ENCODE peak calls at places on chromosomes 4 and X, in eight cellular contexts. J, Y, D, X, B, L, O and A are unnamed samples.

GRCh38 chrX:56978172-56978571 is 17.2 kb downstream of the SPIN3 start:
- DNase-seq in L (no peak), X (peak), O (peak), B (no peak), D (peak), J (peak), Y (peak), A (no peak)

GRCh38 chr4:164488114-164488513 is 265.8 kb upstream of the SMIM31 start:
- DNase-seq in D (no peak), X (no peak), Y (no peak), J (no peak), O (no peak), B (no peak), L (no peak), A (no peak)

GRCh38 chr4:1713003-1713397 is 881 bp upstream of the SLBP start:
- DNase-seq in J (no peak), B (no peak), L (no peak), O (peak), D (no peak), X (no peak), Y (no peak), A (no peak)

GRCh38 chr4:143713556-143714289 is 13.2 kb upstream of the FREM3 start:
- DNase-seq in D (peak), L (no peak), O (no peak), B (no peak), J (no peak), Y (no peak), X (no peak), A (no peak)

GRCh38 chr4:185039508-185040273 is 21.4 kb downstream of the HELT start:
- DNase-seq in Y (peak), B (no peak), O (peak), D (peak), J (peak), L (peak), X (peak), A (no peak)

GRCh38 chrX:19840899-19841648 is 46.3 kb downstream of the SH3KBP1 start:
- DNase-seq in D (peak), L (no peak), X (no peak), J (no peak), O (no peak), B (peak), Y (peak), A (no peak)

GRCh38 chr4:171954650-171955049 is 141.4 kb downstream of the GALNTL6 start:
- DNase-seq in J (no peak), L (no peak), O (no peak), X (no peak), D (no peak), B (no peak), Y (no peak), A (no peak)

GRCh38 chrX:66074920-66075879 is 35.3 kb upstream of the VSIG4 start:
- DNase-seq in X (no peak), B (peak), L (no peak), Y (no peak), O (no peak), D (no peak), J (peak), A (no peak)

GRCh38 chr4:170157670-170158069 is 67.9 kb upstream of the AADAT start:
- DNase-seq in J (no peak), O (no peak), X (no peak), Y (no peak), D (no peak), B (no peak), L (no peak), A (no peak)

GRCh38 chrX:120262781-120263719 is 12.4 kb downstream of the ZBTB33 start:
- DNase-seq in O (no peak), L (no peak), B (no peak), X (peak), D (peak), Y (no peak), J (peak), A (no peak)